ENCODE peak calls at places on chromosomes 11 and 22, in five cellular contexts. One of them, this sample, is unnamed.

GRCh38 chr22:41256254-41256897 is 15.6 kb upstream of the CHADL start:
- DNase-seq in MM.1S: no peak
- DNase-seq in adrenal gland: no peak
- DNase-seq in astrocyte of the spinal cord: peak
- DNase-seq in CD8-positive, alpha-beta T cell: no peak
- DNase-seq in this sample: no peak

GRCh38 chr11:61701298-61701993 is 21.3 kb downstream of the DAGLA start:
- DNase-seq in adrenal gland: no peak
- DNase-seq in CD8-positive, alpha-beta T cell: no peak
- DNase-seq in astrocyte of the spinal cord: no peak
- DNase-seq in MM.1S: no peak
- DNase-seq in this sample: no peak

GRCh38 chr11:6319001-6319878 is 1.1 kb downstream of the CAVIN3 start:
- DNase-seq in CD8-positive, alpha-beta T cell: no peak
- DNase-seq in MM.1S: no peak
- DNase-seq in adrenal gland: peak
- DNase-seq in astrocyte of the spinal cord: peak
- DNase-seq in this sample: no peak

GRCh38 chr11:33533668-33534067 is 167.0 kb downstream of the C11orf91 start:
- DNase-seq in CD8-positive, alpha-beta T cell: no peak
- DNase-seq in MM.1S: no peak
- DNase-seq in astrocyte of the spinal cord: peak
- DNase-seq in adrenal gland: no peak
- DNase-seq in this sample: no peak

GRCh38 chr11:57778318-57779037 is 16.9 kb downstream of the CTNND1 start:
- DNase-seq in CD8-positive, alpha-beta T cell: no peak
- DNase-seq in adrenal gland: peak
- DNase-seq in astrocyte of the spinal cord: peak
- DNase-seq in MM.1S: no peak
- DNase-seq in this sample: peak

GRCh38 chr22:30204015-30204741 is 42.4 kb downstream of the LIF start:
- DNase-seq in MM.1S: no peak
- DNase-seq in CD8-positive, alpha-beta T cell: no peak
- DNase-seq in adrenal gland: no peak
- DNase-seq in astrocyte of the spinal cord: no peak
- DNase-seq in this sample: no peak

GRCh38 chr11:121520243-121521144 is 67.7 kb upstream of the SORL1-AS1 start:
- DNase-seq in astrocyte of the spinal cord: peak
- DNase-seq in adrenal gland: no peak
- DNase-seq in MM.1S: no peak
- DNase-seq in CD8-positive, alpha-beta T cell: no peak
- DNase-seq in this sample: no peak

GRCh38 chr11:30459821-30460220 is 126.3 kb downstream of the MPPED2 start:
- DNase-seq in MM.1S: no peak
- DNase-seq in adrenal gland: no peak
- DNase-seq in CD8-positive, alpha-beta T cell: no peak
- DNase-seq in astrocyte of the spinal cord: no peak
- DNase-seq in this sample: no peak

GRCh38 chr22:50182176-50183081 is 3.3 kb upstream of the TRABD start:
- DNase-seq in adrenal gland: peak
- DNase-seq in CD8-positive, alpha-beta T cell: no peak
- DNase-seq in MM.1S: no peak
- DNase-seq in astrocyte of the spinal cord: no peak
- DNase-seq in this sample: no peak

GRCh38 chr11:64359712-64360402 is 895 bp downstream of the RPS6KA4 start:
- DNase-seq in astrocyte of the spinal cord: no peak
- DNase-seq in MM.1S: no peak
- DNase-seq in adrenal gland: no peak
- DNase-seq in CD8-positive, alpha-beta T cell: no peak
- DNase-seq in this sample: no peak

GRCh38 chr11:111957663-111958415 is 20.7 kb downstream of the DIXDC1 start:
- DNase-seq in astrocyte of the spinal cord: no peak
- DNase-seq in MM.1S: no peak
- DNase-seq in CD8-positive, alpha-beta T cell: no peak
- DNase-seq in adrenal gland: no peak
- DNase-seq in this sample: no peak

GRCh38 chr11:2524446-2525165 is 79.8 kb downstream of the KCNQ1 start:
- DNase-seq in CD8-positive, alpha-beta T cell: no peak
- DNase-seq in MM.1S: no peak
- DNase-seq in adrenal gland: peak
- DNase-seq in astrocyte of the spinal cord: no peak
- DNase-seq in this sample: peak

GRCh38 chr22:42873361-42873760 is 16.3 kb upstream of the ARFGAP3 start:
- DNase-seq in CD8-positive, alpha-beta T cell: no peak
- DNase-seq in astrocyte of the spinal cord: no peak
- DNase-seq in MM.1S: no peak
- DNase-seq in adrenal gland: no peak
- DNase-seq in this sample: no peak

GRCh38 chr11:85634747-85635146 is 6.4 kb downstream of the TMEM126B start:
- DNase-seq in astrocyte of the spinal cord: no peak
- DNase-seq in CD8-positive, alpha-beta T cell: no peak
- DNase-seq in adrenal gland: no peak
- DNase-seq in MM.1S: no peak
- DNase-seq in this sample: no peak

GRCh38 chr11:72639475-72640375 is 34.5 kb downstream of the PDE2A start:
- DNase-seq in CD8-positive, alpha-beta T cell: no peak
- DNase-seq in astrocyte of the spinal cord: no peak
- DNase-seq in adrenal gland: peak
- DNase-seq in MM.1S: no peak
- DNase-seq in this sample: no peak

GRCh38 chr11:92399702-92400101 is 175.1 kb downstream of the FAT3 start:
- DNase-seq in CD8-positive, alpha-beta T cell: no peak
- DNase-seq in astrocyte of the spinal cord: no peak
- DNase-seq in adrenal gland: no peak
- DNase-seq in MM.1S: no peak
- DNase-seq in this sample: no peak

GRCh38 chr11:73141031-73141308 is 1.1 kb downstream of the FCHSD2 start:
- DNase-seq in CD8-positive, alpha-beta T cell: no peak
- DNase-seq in astrocyte of the spinal cord: no peak
- DNase-seq in adrenal gland: peak
- DNase-seq in MM.1S: no peak
- DNase-seq in this sample: no peak

GRCh38 chr11:30863177-30863576 is 277.0 kb upstream of the MPPED2 start:
- DNase-seq in astrocyte of the spinal cord: no peak
- DNase-seq in CD8-positive, alpha-beta T cell: no peak
- DNase-seq in MM.1S: no peak
- DNase-seq in adrenal gland: no peak
- DNase-seq in this sample: no peak

GRCh38 chr22:37230673-37231405 is 13.2 kb downstream of the RAC2 start:
- DNase-seq in MM.1S: peak
- DNase-seq in CD8-positive, alpha-beta T cell: peak
- DNase-seq in adrenal gland: no peak
- DNase-seq in astrocyte of the spinal cord: no peak
- DNase-seq in this sample: no peak

GRCh38 chr22:19184276-19184997 is 5.9 kb upstream of the SLC25A1 start:
- DNase-seq in adrenal gland: no peak
- DNase-seq in MM.1S: no peak
- DNase-seq in CD8-positive, alpha-beta T cell: no peak
- DNase-seq in astrocyte of the spinal cord: no peak
- DNase-seq in this sample: no peak

GRCh38 chr22:38871360-38872171 is 450 bp downstream of the CBX6 start:
- DNase-seq in astrocyte of the spinal cord: no peak
- DNase-seq in adrenal gland: no peak
- DNase-seq in MM.1S: peak
- DNase-seq in CD8-positive, alpha-beta T cell: peak
- DNase-seq in this sample: no peak

GRCh38 chr11:59875856-59876519 is 2.6 kb upstream of the OOSP3 start:
- DNase-seq in MM.1S: no peak
- DNase-seq in CD8-positive, alpha-beta T cell: no peak
- DNase-seq in astrocyte of the spinal cord: no peak
- DNase-seq in adrenal gland: no peak
- DNase-seq in this sample: no peak

GRCh38 chr11:5596611-5597201 is at the start of gene TRIM6:
- DNase-seq in CD8-positive, alpha-beta T cell: no peak
- DNase-seq in adrenal gland: peak
- DNase-seq in MM.1S: no peak
- DNase-seq in astrocyte of the spinal cord: peak
- DNase-seq in this sample: peak

GRCh38 chr22:48316245-48316875 is 1511.3 kb downstream of the BRD1 start:
- DNase-seq in astrocyte of the spinal cord: no peak
- DNase-seq in MM.1S: no peak
- DNase-seq in adrenal gland: no peak
- DNase-seq in CD8-positive, alpha-beta T cell: no peak
- DNase-seq in this sample: no peak

GRCh38 chr11:66337103-66337899 is 1.1 kb upstream of the RIN1 start:
- DNase-seq in MM.1S: no peak
- DNase-seq in CD8-positive, alpha-beta T cell: no peak
- DNase-seq in adrenal gland: no peak
- DNase-seq in astrocyte of the spinal cord: peak
- DNase-seq in this sample: no peak
- TF ChIP-seq CTCF in MM.1S: no peak
- TF ChIP-seq CTCF in CD8-positive, alpha-beta T cell: no peak
- TF ChIP-seq CTCF in adrenal gland: no peak
- TF ChIP-seq CTCF in astrocyte of the spinal cord: no peak
- TF ChIP-seq CTCF in this sample: no peak

GRCh38 chr11:46860218-46860617 is 14.1 kb upstream of the CKAP5 start:
- DNase-seq in CD8-positive, alpha-beta T cell: no peak
- DNase-seq in MM.1S: no peak
- DNase-seq in adrenal gland: no peak
- DNase-seq in astrocyte of the spinal cord: no peak
- DNase-seq in this sample: no peak

GRCh38 chr11:46868912-46869311 is 22.8 kb upstream of the CKAP5 start:
- DNase-seq in MM.1S: no peak
- DNase-seq in adrenal gland: no peak
- DNase-seq in astrocyte of the spinal cord: no peak
- DNase-seq in CD8-positive, alpha-beta T cell: no peak
- DNase-seq in this sample: no peak

GRCh38 chr11:46865340-46865739 is 19.3 kb upstream of the CKAP5 start:
- DNase-seq in MM.1S: no peak
- DNase-seq in adrenal gland: peak
- DNase-seq in astrocyte of the spinal cord: peak
- DNase-seq in CD8-positive, alpha-beta T cell: no peak
- DNase-seq in this sample: no peak
- TF ChIP-seq CTCF in MM.1S: no peak
- TF ChIP-seq CTCF in adrenal gland: no peak
- TF ChIP-seq CTCF in astrocyte of the spinal cord: no peak
- TF ChIP-seq CTCF in CD8-positive, alpha-beta T cell: no peak
- TF ChIP-seq CTCF in this sample: no peak

GRCh38 chr11:133966924-133967598 is 10.3 kb upstream of the IGSF9B start:
- DNase-seq in adrenal gland: peak
- DNase-seq in MM.1S: no peak
- DNase-seq in CD8-positive, alpha-beta T cell: peak
- DNase-seq in astrocyte of the spinal cord: no peak
- DNase-seq in this sample: no peak
- TF ChIP-seq CTCF in adrenal gland: peak
- TF ChIP-seq CTCF in MM.1S: no peak
- TF ChIP-seq CTCF in CD8-positive, alpha-beta T cell: peak
- TF ChIP-seq CTCF in astrocyte of the spinal cord: peak
- TF ChIP-seq CTCF in this sample: peak

GRCh38 chr11:43925063-43925931 is 17.1 kb upstream of the C11orf96 start:
- DNase-seq in astrocyte of the spinal cord: no peak
- DNase-seq in CD8-positive, alpha-beta T cell: no peak
- DNase-seq in adrenal gland: no peak
- DNase-seq in MM.1S: peak
- DNase-seq in this sample: no peak

GRCh38 chr11:43922974-43923326 is 19.5 kb upstream of the C11orf96 start:
- DNase-seq in CD8-positive, alpha-beta T cell: no peak
- DNase-seq in astrocyte of the spinal cord: no peak
- DNase-seq in MM.1S: no peak
- DNase-seq in adrenal gland: peak
- DNase-seq in this sample: no peak

GRCh38 chr11:43923327-43924111 is 18.9 kb upstream of the C11orf96 start:
- DNase-seq in adrenal gland: peak
- DNase-seq in astrocyte of the spinal cord: peak
- DNase-seq in MM.1S: peak
- DNase-seq in CD8-positive, alpha-beta T cell: no peak
- DNase-seq in this sample: no peak

GRCh38 chr11:43925932-43926505 is 16.4 kb upstream of the C11orf96 start:
- DNase-seq in astrocyte of the spinal cord: no peak
- DNase-seq in CD8-positive, alpha-beta T cell: no peak
- DNase-seq in adrenal gland: no peak
- DNase-seq in MM.1S: no peak
- DNase-seq in this sample: no peak

DNA sequence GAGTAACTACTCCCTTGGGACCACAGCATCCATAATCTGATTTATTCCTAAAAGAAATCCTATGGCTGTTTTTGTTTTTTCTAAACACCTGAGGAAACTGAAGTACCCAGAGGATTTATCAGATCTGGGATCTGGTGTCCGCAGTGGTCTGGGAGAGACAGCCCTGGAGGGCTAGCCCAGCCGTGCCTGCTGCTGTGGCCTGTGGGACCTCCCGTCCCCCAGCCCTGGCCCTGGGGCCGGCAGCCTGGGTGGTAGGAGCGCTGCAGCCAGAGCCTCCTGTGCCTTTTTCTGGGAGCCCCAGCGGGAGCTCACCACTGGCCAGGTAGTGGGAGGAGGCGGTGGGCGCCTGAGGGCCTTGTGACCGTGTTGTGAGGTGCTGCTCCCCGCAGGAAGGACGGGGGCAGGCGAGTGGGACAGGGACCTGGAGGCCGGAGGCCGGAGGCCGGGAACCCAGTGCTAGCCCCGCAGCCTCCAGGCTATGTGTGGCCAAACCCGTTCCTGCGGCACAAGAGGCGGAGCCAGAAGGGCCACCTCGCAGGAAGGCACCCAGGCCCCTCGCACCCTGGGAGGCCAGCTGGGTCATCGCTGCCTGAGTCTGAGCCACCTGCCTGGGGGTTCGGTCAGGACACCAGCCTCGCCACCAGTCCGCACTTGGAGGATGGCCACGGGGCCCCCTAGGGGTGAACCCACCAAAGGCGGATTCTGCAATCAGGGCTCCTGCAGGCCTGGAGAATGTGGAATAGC is 18.2 kb upstream of the C11orf96 start:
- DNase-seq in MM.1S: no peak
- DNase-seq in adrenal gland: no peak
- DNase-seq in CD8-positive, alpha-beta T cell: no peak
- DNase-seq in astrocyte of the spinal cord: no peak
- DNase-seq in this sample: no peak
- TF ChIP-seq CTCF in MM.1S: no peak
- TF ChIP-seq CTCF in adrenal gland: no peak
- TF ChIP-seq CTCF in CD8-positive, alpha-beta T cell: no peak
- TF ChIP-seq CTCF in astrocyte of the spinal cord: peak
- TF ChIP-seq CTCF in this sample: no peak

DNA sequence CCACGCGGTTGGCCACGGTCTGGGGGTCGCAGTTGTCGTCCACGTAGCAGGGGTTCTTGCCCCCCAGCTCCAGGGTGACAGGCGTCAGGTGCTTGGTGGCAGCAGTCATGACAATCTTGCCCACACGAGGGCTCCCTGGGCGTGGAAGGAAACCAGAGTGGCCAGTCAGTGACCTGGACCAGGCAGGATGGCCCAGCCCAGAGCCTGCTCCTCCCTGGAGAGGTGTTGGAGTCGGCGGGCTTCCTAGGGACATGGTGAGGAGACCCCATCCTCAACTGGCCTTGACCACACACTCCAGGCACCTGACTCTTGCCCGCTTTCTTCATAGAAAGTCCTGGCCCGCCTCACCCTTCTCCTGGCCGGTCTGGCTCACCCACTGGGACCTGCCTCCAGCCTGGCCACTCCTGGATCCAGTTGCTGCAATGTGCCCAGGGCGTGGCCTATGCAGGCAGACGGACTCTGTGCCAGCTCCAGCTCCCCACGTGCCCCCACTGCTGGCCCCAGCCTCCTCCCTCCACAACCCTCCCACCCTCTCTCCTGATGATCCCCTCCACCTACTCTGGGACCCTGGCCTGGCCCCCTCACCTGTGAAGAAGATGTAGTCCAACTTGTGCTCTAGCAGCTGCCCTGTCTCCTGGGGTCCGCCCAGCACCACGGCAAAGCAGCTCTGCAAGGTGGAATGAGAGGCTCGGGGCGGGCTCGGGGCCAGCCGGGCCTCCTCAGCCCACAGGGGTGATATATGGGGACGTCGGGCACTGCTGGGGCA is 8.7 kb downstream of the ALDH3B2 start:
- DNase-seq in adrenal gland: no peak
- DNase-seq in astrocyte of the spinal cord: no peak
- DNase-seq in CD8-positive, alpha-beta T cell: no peak
- DNase-seq in MM.1S: no peak
- DNase-seq in this sample: no peak
- TF ChIP-seq CTCF in adrenal gland: peak
- TF ChIP-seq CTCF in astrocyte of the spinal cord: no peak
- TF ChIP-seq CTCF in CD8-positive, alpha-beta T cell: no peak
- TF ChIP-seq CTCF in MM.1S: peak
- TF ChIP-seq CTCF in this sample: peak

This sample was measured in progenitor cell of endocrine pancreas.